ENCODE peak calls at places on chromosome 20, in four cellular contexts. H, Q, M and W are unnamed samples.

GRCh38 chr20:16922834-16923233 is 174.7 kb downstream of the OTOR start:
- DNase-seq in H (peak), Q (no peak), M (no peak), W (no peak)

GRCh38 chr20:37897008-37897548 is 5.8 kb upstream of the VSTM2L start:
- DNase-seq in H (no peak), Q (no peak), M (no peak), W (no peak)

GRCh38 chr20:34538671-34539123 is 19.8 kb upstream of the MAP1LC3A start:
- DNase-seq in H (peak), Q (no peak), M (no peak), W (no peak)

GRCh38 chr20:61306935-61307475 is 54.9 kb downstream of the CDH4 start:
- DNase-seq in H (no peak), Q (no peak), M (no peak), W (peak)

GRCh38 chr20:10798811-10799210 is 125.0 kb upstream of the JAG1 start:
- DNase-seq in H (no peak), Q (no peak), M (no peak), W (peak)

GRCh38 chr20:8309638-8310037 is 177.6 kb downstream of the PLCB1 start:
- DNase-seq in H (peak), Q (peak), M (no peak), W (no peak)

GRCh38 chr20:36975085-36975829 is 23.7 kb upstream of the SAMHD1 start:
- DNase-seq in H (no peak), Q (no peak), M (peak), W (no peak)

GRCh38 chr20:49548371-49548947 is 19.5 kb downstream of the PTGIS start:
- DNase-seq in H (no peak), Q (no peak), M (no peak), W (no peak)

GRCh38 chr20:15155848-15156401 is 818.5 kb upstream of the FLRT3 start:
- DNase-seq in H (peak), Q (no peak), M (no peak), W (peak)

GRCh38 chr20:44104807-44105517 is 82.0 kb downstream of the JPH2 start:
- DNase-seq in H (peak), Q (no peak), M (no peak), W (peak)

GRCh38 chr20:12982098-12982497 is 26.7 kb upstream of the SPTLC3 start:
- DNase-seq in H (no peak), Q (no peak), M (no peak), W (no peak)

GRCh38 chr20:54746796-54747195 is 271.4 kb downstream of the DOK5 start:
- DNase-seq in H (no peak), Q (no peak), M (no peak), W (no peak)

GRCh38 chr20:61756446-61756845 is 309.2 kb downstream of the TAF4 start:
- DNase-seq in H (no peak), Q (no peak), M (no peak), W (no peak)

GRCh38 chr20:40637176-40637575 is 51.9 kb downstream of the MAFB start:
- DNase-seq in H (no peak), Q (no peak), M (no peak), W (no peak)
- H3K27ac ChIP-seq in H (no peak), Q (no peak), M (no peak), W (no peak)

GRCh38 chr20:31954500-31954899 is 2.7 kb upstream of the PDRG1 start:
- DNase-seq in H (no peak), Q (no peak), M (no peak), W (no peak)
- H3K27ac ChIP-seq in H (no peak), Q (no peak), M (no peak), W (no peak)

GRCh38 chr20:24334830-24335229 is 134.6 kb upstream of the SYNDIG1 start:
- DNase-seq in H (no peak), Q (no peak), M (no peak), W (no peak)

GRCh38 chr20:24340933-24341332 is 128.5 kb upstream of the SYNDIG1 start:
- DNase-seq in H (no peak), Q (no peak), M (no peak), W (peak)

GRCh38 chr20:24337551-24337950 is 131.9 kb upstream of the SYNDIG1 start:
- DNase-seq in H (no peak), Q (no peak), M (no peak), W (no peak)

GRCh38 chr20:24339179-24339578 is 130.2 kb upstream of the SYNDIG1 start:
- DNase-seq in H (no peak), Q (no peak), M (no peak), W (peak)

DNA sequence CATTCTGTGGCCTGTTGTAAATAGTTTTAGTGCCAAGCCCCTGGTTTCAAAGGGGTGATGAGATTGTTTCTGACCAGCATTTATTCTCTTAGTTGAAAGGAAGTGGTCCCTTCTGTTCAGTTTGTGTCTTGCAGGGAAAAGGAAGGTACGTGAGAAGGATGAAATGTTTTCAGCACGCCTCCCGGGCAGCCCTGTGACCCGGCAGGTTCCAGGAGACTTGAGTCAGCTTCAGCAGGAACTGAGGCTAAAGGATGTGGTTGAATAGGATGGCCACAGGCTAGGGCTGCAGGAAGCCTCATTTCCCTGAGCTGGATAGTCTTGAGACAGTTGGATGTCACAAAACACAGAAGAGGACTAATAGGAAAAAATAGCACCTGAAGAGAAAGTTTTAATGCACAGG is 132.4 kb upstream of the SYNDIG1 start:
- DNase-seq in H (peak), Q (no peak), M (no peak), W (peak)
- H3K27ac ChIP-seq in H (no peak), Q (no peak), M (no peak), W (peak)

GRCh38 chr20:4999788-5000187 is 1.5 kb downstream of the SLC23A2 start:
- DNase-seq in H (no peak), Q (no peak), M (no peak), W (no peak)
- H3K27ac ChIP-seq in H (no peak), Q (no peak), M (no peak), W (peak)

GRCh38 chr20:20022498-20022897 is 5.3 kb downstream of the NAA20 start:
- DNase-seq in H (no peak), Q (no peak), M (no peak), W (no peak)
- H3K27ac ChIP-seq in H (peak), Q (no peak), M (no peak), W (no peak)

DNA sequence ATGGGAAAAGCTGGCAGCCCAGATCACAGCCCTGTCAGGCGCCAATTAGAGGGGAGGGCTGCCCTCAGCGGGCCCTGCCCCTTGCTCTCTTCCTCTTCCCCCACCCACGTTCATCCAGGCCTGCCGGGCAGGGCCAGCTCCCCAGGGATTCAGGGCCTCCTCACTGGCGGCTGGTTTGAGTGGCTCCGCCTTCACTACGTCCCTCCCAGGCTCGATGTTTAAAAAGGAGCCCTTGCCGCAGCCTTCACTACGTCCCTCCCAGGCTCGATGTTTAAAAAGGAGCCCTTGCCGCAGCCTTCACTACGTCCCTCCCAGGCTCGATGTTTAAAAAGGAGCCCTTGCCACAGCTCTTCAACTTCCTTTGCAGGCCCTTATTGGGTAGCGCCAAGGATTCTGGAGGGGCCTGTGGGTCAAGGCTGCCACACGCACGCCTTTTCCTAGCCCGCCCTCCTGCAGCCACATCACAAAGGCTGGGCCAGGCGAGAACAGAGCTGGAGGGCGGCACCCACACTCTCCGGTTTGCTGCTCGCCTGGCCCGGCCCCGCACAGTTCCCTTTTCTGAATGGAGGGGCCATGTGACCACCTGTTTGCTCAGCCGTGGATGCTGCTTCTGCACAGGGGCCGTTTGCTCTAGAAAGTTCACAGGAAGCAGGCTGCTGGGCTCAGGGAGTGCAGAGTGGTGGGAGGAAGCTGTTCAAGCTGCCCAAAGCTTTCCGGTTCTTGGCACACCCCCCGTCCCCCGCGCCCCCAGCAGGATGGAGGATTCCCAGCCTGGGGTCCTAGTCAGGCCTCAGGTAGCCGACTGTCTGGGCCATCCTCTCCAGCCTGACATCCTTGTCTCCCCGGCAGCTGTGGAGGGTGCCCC is 1.6 kb downstream of the SLC17A9 start:
- DNase-seq in H (peak), Q (peak), M (peak), W (no peak)
- H3K27ac ChIP-seq in H (peak), Q (peak), M (peak), W (no peak)

GRCh38 chr20:57310821-57311514 is 18.6 kb upstream of the SPO11 start:
- DNase-seq in H (no peak), Q (no peak), M (no peak), W (no peak)

GRCh38 chr20:57312138-57312537 is 17.5 kb upstream of the SPO11 start:
- DNase-seq in H (no peak), Q (no peak), M (no peak), W (no peak)

GRCh38 chr20:57306747-57307146 is 22.9 kb upstream of the SPO11 start:
- DNase-seq in H (no peak), Q (no peak), M (no peak), W (no peak)

GRCh38 chr20:57308451-57309410 is 20.9 kb upstream of the SPO11 start:
- DNase-seq in H (no peak), Q (no peak), M (no peak), W (no peak)

DNA sequence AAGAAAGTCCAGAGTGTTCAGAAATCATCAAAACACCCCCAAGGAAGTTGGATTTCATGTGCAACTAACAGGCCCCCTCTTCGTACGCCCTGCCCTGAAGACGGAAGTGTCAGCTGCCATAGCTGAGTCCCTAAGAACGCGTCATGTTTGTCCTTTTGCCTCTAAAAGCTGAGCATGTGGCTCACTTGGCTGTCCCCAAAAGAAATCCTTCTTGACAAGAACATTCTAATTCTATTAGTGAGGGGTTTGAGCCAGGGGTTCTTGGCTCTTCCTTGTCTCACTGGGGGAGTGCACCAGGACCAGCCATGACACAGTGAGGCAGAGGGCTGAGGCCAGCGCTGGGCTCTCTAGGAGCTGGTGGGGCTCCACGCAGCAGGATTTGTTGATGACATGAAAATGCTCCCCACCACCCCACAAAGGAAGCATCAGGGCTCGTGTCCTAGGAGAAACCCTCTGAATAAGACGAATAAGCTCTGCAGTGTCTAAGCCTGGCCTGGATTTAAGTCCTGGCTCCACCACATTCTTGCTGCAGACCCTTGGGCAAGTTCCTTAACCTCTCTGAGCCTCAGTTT is 20.0 kb upstream of the SPO11 start:
- DNase-seq in H (no peak), Q (peak), M (no peak), W (no peak)
- H3K27ac ChIP-seq in H (no peak), Q (peak), M (no peak), W (no peak)

DNA sequence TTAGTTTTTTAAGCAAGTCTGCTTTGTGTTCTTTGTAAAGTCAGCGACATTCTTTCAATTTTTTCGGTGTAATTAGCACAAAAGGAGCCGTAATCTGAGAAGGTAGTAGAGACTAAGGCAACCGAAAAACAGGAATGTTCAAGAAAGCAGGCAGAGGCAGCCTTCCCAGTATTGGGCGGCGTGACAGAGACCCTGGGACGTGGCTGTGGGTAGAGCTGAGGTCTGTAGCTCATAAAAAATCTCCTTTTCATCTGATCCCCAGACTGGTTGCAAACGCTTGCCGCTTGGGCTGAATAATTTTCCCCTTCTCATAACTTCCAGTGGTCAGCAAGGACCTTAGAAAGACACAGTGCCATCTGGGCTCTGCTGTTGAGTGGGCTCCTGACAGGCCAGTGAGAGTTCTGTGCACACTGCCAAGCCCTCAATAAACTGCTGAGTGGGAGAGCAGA is 30.8 kb downstream of the GNAS start:
- DNase-seq in H (peak), Q (no peak), M (no peak), W (no peak)
- H3K27ac ChIP-seq in H (no peak), Q (peak), M (no peak), W (no peak)

DNA sequence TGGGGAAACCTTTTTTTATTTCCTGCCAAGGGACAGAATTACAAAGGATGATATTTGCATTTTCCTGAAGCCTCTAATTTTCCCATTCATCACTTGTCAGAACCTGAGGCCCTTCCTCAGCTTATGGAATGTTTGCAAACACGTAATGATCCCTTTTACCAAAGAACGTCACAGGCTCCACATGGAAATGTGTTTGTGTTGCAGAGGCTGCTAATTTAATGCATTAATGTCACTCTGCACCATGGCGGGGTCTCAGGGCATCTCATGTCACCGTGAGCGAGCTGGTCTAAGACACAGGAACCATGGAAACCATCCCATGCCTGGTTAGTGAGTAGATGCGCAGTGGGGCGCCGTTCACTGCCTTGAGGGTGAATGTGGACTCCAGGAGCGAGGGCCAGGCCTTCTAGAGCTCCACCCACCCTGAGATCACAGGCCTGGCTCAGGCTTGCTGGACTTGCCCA is 186.1 kb upstream of the SULF2 start:
- DNase-seq in H (no peak), Q (no peak), M (no peak), W (no peak)
- H3K27ac ChIP-seq in H (no peak), Q (no peak), M (no peak), W (no peak)

GRCh38 chr20:1932971-1933370 is 37.8 kb downstream of the SIRPA start:
- DNase-seq in H (no peak), Q (no peak), M (no peak), W (no peak)
- H3K27ac ChIP-seq in H (peak), Q (no peak), M (no peak), W (no peak)